ENCODE peak calls at places on chromosomes 4 and X, in nine cellular contexts. N is adipocyte; K is stimulated activated naive CD8-positive, alpha-beta T cell treated with anti-CD3 and anti-CD28 coated beads, Interleukin-15, amount 100 ng/mL, for 72 hours; C is A549; R is ACHN; V is progenitor cell of endocrine pancreas; I is WTC11; Z is left lung; E is kidney glomerular epithelial cell. A is an unnamed sample.

GRCh38 chr4:88735554-88735953 is 37.9 kb upstream of the NAP1L5 start:
- DNase-seq in N (peak), K (no peak), C (no peak), R (no peak), V (no peak), I (no peak), Z (no peak), E (no peak), A (no peak)

GRCh38 chrX:8906299-8906698 is 105.1 kb upstream of the FAM9A start:
- DNase-seq in N (no peak), K (no peak), C (no peak), R (no peak), V (no peak), I (no peak), Z (no peak), E (no peak), A (no peak)

GRCh38 chrX:153387987-153388721 is 13.0 kb downstream of the PNMA6E start:
- DNase-seq in N (no peak), K (no peak), C (no peak), R (no peak), V (no peak), I (no peak), Z (no peak), E (no peak), A (no peak)

GRCh38 chr4:88843067-88843723 is 145.6 kb upstream of the NAP1L5 start:
- DNase-seq in N (no peak), K (no peak), C (no peak), R (no peak), V (no peak), I (no peak), Z (no peak), E (no peak), A (no peak)

GRCh38 chrX:39115166-39115565 is 313.9 kb downstream of the MID1IP1 start:
- DNase-seq in N (no peak), K (no peak), C (no peak), R (no peak), V (no peak), I (no peak), Z (no peak), E (no peak), A (no peak)

GRCh38 chrX:135327299-135327698 is 18.0 kb downstream of the ETDC start:
- DNase-seq in N (peak), K (no peak), C (no peak), R (peak), V (no peak), I (no peak), Z (no peak), E (peak), A (no peak)

GRCh38 chr4:146381263-146381872 is 140.4 kb downstream of the SLC10A7 start:
- DNase-seq in N (no peak), K (no peak), C (no peak), R (no peak), V (no peak), I (no peak), Z (no peak), E (no peak), A (no peak)

GRCh38 chrX:134469481-134469880 is 9.5 kb downstream of the HPRT1 start:
- DNase-seq in N (peak), K (no peak), C (no peak), R (peak), V (no peak), I (no peak), Z (no peak), E (no peak), A (no peak)

GRCh38 chrX:110310896-110311295 is 7.0 kb downstream of the AMMECR1 start:
- DNase-seq in N (no peak), K (peak), C (no peak), R (no peak), V (no peak), I (no peak), Z (no peak), E (no peak), A (no peak)

GRCh38 chr4:48247142-48247877 is 22.3 kb downstream of the TEC start:
- DNase-seq in N (peak), K (no peak), C (no peak), R (no peak), V (no peak), I (no peak), Z (no peak), E (no peak), A (no peak)

GRCh38 chrX:136130931-136131843 is 16.1 kb upstream of the FHL1 start:
- DNase-seq in N (peak), K (peak), C (peak), R (no peak), V (no peak), I (no peak), Z (no peak), E (peak), A (peak)

GRCh38 chr4:74933562-74934015 is 673 bp downstream of the PARM1 start:
- DNase-seq in N (peak), K (no peak), C (no peak), R (no peak), V (no peak), I (no peak), Z (peak), E (no peak), A (no peak)

GRCh38 chr4:47002593-47002992 is 9.2 kb upstream of the GABRA4 start:
- DNase-seq in N (peak), K (no peak), C (no peak), R (peak), V (no peak), I (no peak), Z (no peak), E (peak), A (no peak)

GRCh38 chrX:110086916-110087484 is 84.1 kb downstream of the TMEM164 start:
- DNase-seq in N (peak), K (no peak), C (peak), R (peak), V (no peak), I (no peak), Z (no peak), E (peak), A (peak)

GRCh38 chr4:8648816-8649630 is 56.5 kb downstream of the CPZ start:
- DNase-seq in N (no peak), K (no peak), C (no peak), R (no peak), V (no peak), I (no peak), Z (peak), E (no peak), A (no peak)

GRCh38 chr4:114684462-114684861 is 85.9 kb downstream of the UGT8 start:
- DNase-seq in N (no peak), K (no peak), C (no peak), R (no peak), V (no peak), I (no peak), Z (no peak), E (no peak), A (no peak)

GRCh38 chr4:111770514-111770913 is 374.7 kb upstream of the FAM241A start:
- DNase-seq in N (no peak), K (no peak), C (no peak), R (no peak), V (no peak), I (no peak), Z (peak), E (no peak), A (no peak)

GRCh38 chr4:27368781-27369180 is 508.1 kb downstream of the STIM2 start:
- DNase-seq in N (no peak), K (no peak), C (no peak), R (no peak), V (no peak), I (no peak), Z (no peak), E (no peak), A (no peak)

GRCh38 chrX:19647731-19648588 is 132.7 kb upstream of the MAP3K15 start:
- DNase-seq in N (no peak), K (no peak), C (no peak), R (no peak), V (no peak), I (no peak), Z (no peak), E (no peak), A (no peak)

GRCh38 chr4:99300934-99301333 is 10.1 kb upstream of the ADH1A start:
- DNase-seq in N (peak), K (no peak), C (no peak), R (no peak), V (no peak), I (no peak), Z (no peak), E (peak), A (no peak)

GRCh38 chr4:76641758-76642157 is 206.7 kb downstream of the SHROOM3 start:
- DNase-seq in N (no peak), K (no peak), C (no peak), R (no peak), V (no peak), I (no peak), Z (no peak), E (no peak), A (no peak)

GRCh38 chr4:2079926-2080325 is 20.8 kb downstream of the NAT8L start:
- DNase-seq in N (no peak), K (peak), C (no peak), R (no peak), V (no peak), I (no peak), Z (no peak), E (no peak), A (no peak)

GRCh38 chrX:83658731-83659130 is 150.6 kb downstream of the POU3F4 start:
- DNase-seq in N (no peak), K (no peak), C (peak), R (no peak), V (no peak), I (no peak), Z (no peak), E (no peak), A (no peak)

GRCh38 chr4:176150283-176150682 is 45.1 kb downstream of the SPATA4 start:
- DNase-seq in N (peak), K (no peak), C (no peak), R (peak), V (no peak), I (no peak), Z (no peak), E (peak), A (no peak)

GRCh38 chrX:133698298-133698697 is 283.0 kb upstream of the GPC4 start:
- DNase-seq in N (peak), K (no peak), C (no peak), R (no peak), V (no peak), I (no peak), Z (no peak), E (peak), A (no peak)

GRCh38 chrX:2345562-2345961 is 155.2 kb downstream of the DHRSX start:
- DNase-seq in N (no peak), K (no peak), C (no peak), R (no peak), V (no peak), I (no peak), Z (no peak), E (no peak), A (no peak)

GRCh38 chrX:2495595-2495994 is 5.2 kb downstream of the DHRSX start:
- DNase-seq in N (no peak), K (no peak), C (no peak), R (no peak), V (no peak), I (no peak), Z (no peak), E (no peak), A (no peak)

GRCh38 chrX:53088136-53088974 is 5.6 kb upstream of the KANTR start:
- DNase-seq in N (peak), K (peak), C (peak), R (peak), V (peak), I (peak), Z (peak), E (peak), A (no peak)

A was measured in T1000.